ENCODE peak calls at places on chromosomes 12 and 14, in nine cellular contexts. One of them, this sample, is unnamed.

GRCh38 chr12:124277394-124278222 is 17.3 kb upstream of the RFLNA start:
- DNase-seq in HS-27A: no peak
- DNase-seq in NCI-H1092 treated with DMSO at 0.1 percent for 48 hours: no peak
- DNase-seq in activated T-helper 1 cell treated with anti-CD3 and anti-CD28 coated beads, Interleukin-12 subunit alpha, Interleukin-12 subunit beta, Interleukin-2, Interleukin-4 antibody, amounts not matched to agents 30 ng/mL and 10 ng/mL and 1 ng/mL, durations not matched to agents 14 hours and 24 hours and 36 hours: no peak
- DNase-seq in GF-D8: no peak
- DNase-seq in CD8-positive, alpha-beta T cell: no peak
- DNase-seq in NCI-H510A treated with DMSO at 0.1 percent for 48 hours: peak; percentile 60
- DNase-seq in HepG2: no peak
- DNase-seq in iris pigment epithelial cell: no peak
- DNase-seq in this sample: no peak

GRCh38 chr14:30354439-30354838 is 204.5 kb upstream of the G2E3 start:
- DNase-seq in NCI-H510A treated with DMSO at 0.1 percent for 48 hours: no peak
- DNase-seq in activated T-helper 1 cell treated with anti-CD3 and anti-CD28 coated beads, Interleukin-12 subunit alpha, Interleukin-12 subunit beta, Interleukin-2, Interleukin-4 antibody, amounts not matched to agents 30 ng/mL and 10 ng/mL and 1 ng/mL, durations not matched to agents 14 hours and 24 hours and 36 hours: no peak
- DNase-seq in HepG2: no peak
- DNase-seq in iris pigment epithelial cell: no peak
- DNase-seq in GF-D8: no peak
- DNase-seq in NCI-H1092 treated with DMSO at 0.1 percent for 48 hours: no peak
- DNase-seq in CD8-positive, alpha-beta T cell: no peak
- DNase-seq in HS-27A: no peak
- DNase-seq in this sample: no peak

GRCh38 chr14:74983343-74983742 is 19.4 kb upstream of the EIF2B2 start:
- DNase-seq in NCI-H1092 treated with DMSO at 0.1 percent for 48 hours: no peak
- DNase-seq in activated T-helper 1 cell treated with anti-CD3 and anti-CD28 coated beads, Interleukin-12 subunit alpha, Interleukin-12 subunit beta, Interleukin-2, Interleukin-4 antibody, amounts not matched to agents 30 ng/mL and 10 ng/mL and 1 ng/mL, durations not matched to agents 14 hours and 24 hours and 36 hours: no peak
- DNase-seq in HepG2: no peak
- DNase-seq in NCI-H510A treated with DMSO at 0.1 percent for 48 hours: no peak
- DNase-seq in iris pigment epithelial cell: no peak
- DNase-seq in HS-27A: no peak
- DNase-seq in CD8-positive, alpha-beta T cell: no peak
- DNase-seq in GF-D8: no peak
- DNase-seq in this sample: no peak

GRCh38 chr14:90599748-90600507 is 203.1 kb downstream of the CALM1 start:
- DNase-seq in HepG2: peak; percentile 3
- DNase-seq in HS-27A: no peak
- DNase-seq in GF-D8: no peak
- DNase-seq in CD8-positive, alpha-beta T cell: no peak
- DNase-seq in activated T-helper 1 cell treated with anti-CD3 and anti-CD28 coated beads, Interleukin-12 subunit alpha, Interleukin-12 subunit beta, Interleukin-2, Interleukin-4 antibody, amounts not matched to agents 30 ng/mL and 10 ng/mL and 1 ng/mL, durations not matched to agents 14 hours and 24 hours and 36 hours: no peak
- DNase-seq in NCI-H510A treated with DMSO at 0.1 percent for 48 hours: no peak
- DNase-seq in iris pigment epithelial cell: peak; percentile 54
- DNase-seq in NCI-H1092 treated with DMSO at 0.1 percent for 48 hours: peak; percentile 5
- DNase-seq in this sample: no peak

GRCh38 chr12:11716794-11717532 is 67.5 kb downstream of the ETV6 start:
- DNase-seq in GF-D8: no peak
- DNase-seq in CD8-positive, alpha-beta T cell: no peak
- DNase-seq in iris pigment epithelial cell: peak; percentile 37
- DNase-seq in NCI-H510A treated with DMSO at 0.1 percent for 48 hours: no peak
- DNase-seq in HepG2: no peak
- DNase-seq in NCI-H1092 treated with DMSO at 0.1 percent for 48 hours: no peak
- DNase-seq in activated T-helper 1 cell treated with anti-CD3 and anti-CD28 coated beads, Interleukin-12 subunit alpha, Interleukin-12 subunit beta, Interleukin-2, Interleukin-4 antibody, amounts not matched to agents 30 ng/mL and 10 ng/mL and 1 ng/mL, durations not matched to agents 14 hours and 24 hours and 36 hours: no peak
- DNase-seq in HS-27A: no peak
- DNase-seq in this sample: no peak

GRCh38 chr14:69818760-69819191 is 21.7 kb upstream of the SLC10A1 start:
- DNase-seq in GF-D8: no peak
- DNase-seq in CD8-positive, alpha-beta T cell: peak; percentile 21
- DNase-seq in NCI-H510A treated with DMSO at 0.1 percent for 48 hours: peak; percentile 86
- DNase-seq in iris pigment epithelial cell: peak; percentile 59
- DNase-seq in activated T-helper 1 cell treated with anti-CD3 and anti-CD28 coated beads, Interleukin-12 subunit alpha, Interleukin-12 subunit beta, Interleukin-2, Interleukin-4 antibody, amounts not matched to agents 30 ng/mL and 10 ng/mL and 1 ng/mL, durations not matched to agents 14 hours and 24 hours and 36 hours: peak; percentile 53
- DNase-seq in NCI-H1092 treated with DMSO at 0.1 percent for 48 hours: peak; percentile 69
- DNase-seq in HS-27A: peak; percentile 14
- DNase-seq in HepG2: peak; percentile 68
- DNase-seq in this sample: peak; percentile 74

GRCh38 chr14:102825307-102826095 is 48.3 kb downstream of the TRAF3 start:
- DNase-seq in HepG2: no peak
- DNase-seq in HS-27A: no peak
- DNase-seq in NCI-H510A treated with DMSO at 0.1 percent for 48 hours: no peak
- DNase-seq in GF-D8: no peak
- DNase-seq in CD8-positive, alpha-beta T cell: no peak
- DNase-seq in iris pigment epithelial cell: no peak
- DNase-seq in activated T-helper 1 cell treated with anti-CD3 and anti-CD28 coated beads, Interleukin-12 subunit alpha, Interleukin-12 subunit beta, Interleukin-2, Interleukin-4 antibody, amounts not matched to agents 30 ng/mL and 10 ng/mL and 1 ng/mL, durations not matched to agents 14 hours and 24 hours and 36 hours: no peak
- DNase-seq in NCI-H1092 treated with DMSO at 0.1 percent for 48 hours: no peak
- DNase-seq in this sample: no peak

GRCh38 chr14:57573193-57573592 is 79.5 kb upstream of the CCDC198 start:
- DNase-seq in CD8-positive, alpha-beta T cell: no peak
- DNase-seq in NCI-H510A treated with DMSO at 0.1 percent for 48 hours: no peak
- DNase-seq in GF-D8: no peak
- DNase-seq in activated T-helper 1 cell treated with anti-CD3 and anti-CD28 coated beads, Interleukin-12 subunit alpha, Interleukin-12 subunit beta, Interleukin-2, Interleukin-4 antibody, amounts not matched to agents 30 ng/mL and 10 ng/mL and 1 ng/mL, durations not matched to agents 14 hours and 24 hours and 36 hours: no peak
- DNase-seq in iris pigment epithelial cell: no peak
- DNase-seq in NCI-H1092 treated with DMSO at 0.1 percent for 48 hours: no peak
- DNase-seq in HS-27A: no peak
- DNase-seq in HepG2: no peak
- DNase-seq in this sample: no peak

GRCh38 chr12:120818416-120818815 is 85.7 kb downstream of the SPPL3 start:
- DNase-seq in NCI-H510A treated with DMSO at 0.1 percent for 48 hours: no peak
- DNase-seq in CD8-positive, alpha-beta T cell: no peak
- DNase-seq in HS-27A: no peak
- DNase-seq in activated T-helper 1 cell treated with anti-CD3 and anti-CD28 coated beads, Interleukin-12 subunit alpha, Interleukin-12 subunit beta, Interleukin-2, Interleukin-4 antibody, amounts not matched to agents 30 ng/mL and 10 ng/mL and 1 ng/mL, durations not matched to agents 14 hours and 24 hours and 36 hours: no peak
- DNase-seq in GF-D8: no peak
- DNase-seq in iris pigment epithelial cell: no peak
- DNase-seq in HepG2: peak; percentile 7
- DNase-seq in NCI-H1092 treated with DMSO at 0.1 percent for 48 hours: no peak
- DNase-seq in this sample: no peak

This sample was measured in activated CD8-positive, alpha-beta memory T cell treated with anti-CD3 and anti-CD28 coated beads for 24 hours.